ENCODE peak calls at places on chromosome 16, in ten cellular contexts. X is CD8-positive, alpha-beta T cell; A is IMR-90; R is AG10803; P is mesothelial cell of epicardium; U is heart right ventricle; H is HL-60; E is lower leg skin; S is GM12865; C is cardiac muscle cell. N is an unnamed sample.

GRCh38 chr16:15950167-15950854 is 895 bp downstream of the ABCC1 start:
- DNase-seq in X (peak), A (peak), R (peak), P (no peak), U (no peak), H (no peak), E (no peak), S (peak), C (peak), N (peak)

GRCh38 chr16:58366247-58367031 is 25.8 kb upstream of the GINS3 start:
- DNase-seq in X (no peak), A (peak), R (peak), P (no peak), U (no peak), H (no peak), E (no peak), S (no peak), C (peak), N (no peak)

GRCh38 chr16:2008009-2008526 is 1.6 kb downstream of the ZNF598 start:
- DNase-seq in X (no peak), A (peak), R (peak), P (no peak), U (no peak), H (peak), E (peak), S (peak), C (peak), N (no peak)

GRCh38 chr16:53816211-53816610 is 112.3 kb downstream of the FTO start:
- DNase-seq in X (no peak), A (no peak), R (peak), P (no peak), U (no peak), H (no peak), E (no peak), S (no peak), C (peak), N (no peak)

GRCh38 chr16:4381072-4381934 is 9.7 kb downstream of the VASN start:
- DNase-seq in X (no peak), A (no peak), R (no peak), P (no peak), U (no peak), H (no peak), E (no peak), S (no peak), C (no peak), N (no peak)

GRCh38 chr16:89949121-89949742 is 677 bp downstream of the DEF8 start:
- DNase-seq in X (no peak), A (no peak), R (no peak), P (no peak), U (no peak), H (no peak), E (no peak), S (no peak), C (no peak), N (no peak)

GRCh38 chr16:29900102-29900887 is at the start of gene ASPHD1:
- DNase-seq in X (no peak), A (peak), R (peak), P (no peak), U (peak), H (peak), E (peak), S (peak), C (peak), N (peak)

GRCh38 chr16:66947302-66948033 is 12.2 kb downstream of the CES2 start:
- DNase-seq in X (peak), A (peak), R (peak), P (no peak), U (peak), H (peak), E (peak), S (peak), C (peak), N (peak)

GRCh38 chr16:59370717-59371116 is 636.6 kb upstream of the GOT2 start:
- DNase-seq in X (no peak), A (no peak), R (no peak), P (no peak), U (no peak), H (no peak), E (no peak), S (no peak), C (no peak), N (no peak)

GRCh38 chr16:66344533-66345145 is 21.9 kb upstream of the CDH5 start:
- DNase-seq in X (no peak), A (peak), R (peak), P (no peak), U (peak), H (no peak), E (no peak), S (peak), C (peak), N (peak)

GRCh38 chr16:74774223-74775139 is at the start of gene FA2H:
- DNase-seq in X (peak), A (peak), R (no peak), P (peak), U (peak), H (peak), E (peak), S (peak), C (peak), N (peak)

GRCh38 chr16:1732071-1732470 is 26.1 kb downstream of the MAPK8IP3 start:
- DNase-seq in X (no peak), A (no peak), R (no peak), P (no peak), U (no peak), H (no peak), E (no peak), S (no peak), C (no peak), N (no peak)

GRCh38 chr16:65876200-65876498 is 490.3 kb upstream of the CDH5 start:
- DNase-seq in X (no peak), A (peak), R (peak), P (no peak), U (no peak), H (no peak), E (no peak), S (no peak), C (no peak), N (no peak)

GRCh38 chr16:31400191-31400590 is 7.1 kb downstream of the ITGAD start:
- DNase-seq in X (no peak), A (no peak), R (no peak), P (no peak), U (no peak), H (peak), E (no peak), S (no peak), C (no peak), N (no peak)

GRCh38 chr16:88401604-88402246 is 19.0 kb downstream of the ZNF469 start:
- DNase-seq in X (no peak), A (no peak), R (no peak), P (no peak), U (no peak), H (no peak), E (no peak), S (no peak), C (no peak), N (no peak)

GRCh38 chr16:88402551-88402950 is 19.8 kb downstream of the ZNF469 start:
- DNase-seq in X (no peak), A (no peak), R (no peak), P (no peak), U (no peak), H (no peak), E (no peak), S (no peak), C (no peak), N (no peak)

GRCh38 chr16:88404769-88405168 is 22.0 kb downstream of the ZNF469 start:
- DNase-seq in X (no peak), A (no peak), R (no peak), P (no peak), U (no peak), H (no peak), E (no peak), S (no peak), C (no peak), N (no peak)

GRCh38 chr16:88405325-88406060 is 22.7 kb downstream of the ZNF469 start:
- DNase-seq in X (no peak), A (peak), R (peak), P (no peak), U (peak), H (no peak), E (no peak), S (no peak), C (peak), N (no peak)

GRCh38 chr16:88403794-88404581 is 21.2 kb downstream of the ZNF469 start:
- DNase-seq in X (no peak), A (peak), R (no peak), P (no peak), U (no peak), H (no peak), E (no peak), S (no peak), C (no peak), N (no peak)
- TF ChIP-seq CTCF in X (no peak), A (no peak), R (no peak), P (no peak), U (no peak), H (no peak), E (no peak), S (no peak), C (no peak), N (no peak)

GRCh38 chr16:23013484-23013883 is 135.8 kb downstream of the USP31 start:
- DNase-seq in X (no peak), A (peak), R (no peak), P (no peak), U (no peak), H (no peak), E (no peak), S (peak), C (no peak), N (no peak)
- TF ChIP-seq CTCF in X (no peak), A (no peak), R (peak), P (no peak), U (no peak), H (no peak), E (no peak), S (peak), C (no peak), N (no peak)

GRCh38 chr16:35516551-35516950 is 2057.1 kb downstream of the TP53TG3F start:
- DNase-seq in X (no peak), A (no peak), R (no peak), P (no peak), U (no peak), H (no peak), E (no peak), S (no peak), C (no peak), N (no peak)

GRCh38 chr16:35516971-35517370 is 2057.6 kb downstream of the TP53TG3F start:
- DNase-seq in X (no peak), A (no peak), R (no peak), P (no peak), U (no peak), H (no peak), E (no peak), S (no peak), C (no peak), N (no peak)
- TF ChIP-seq CTCF in X (no peak), A (no peak), R (no peak), P (no peak), U (no peak), H (no peak), E (no peak), S (no peak), C (no peak), N (no peak)

DNA sequence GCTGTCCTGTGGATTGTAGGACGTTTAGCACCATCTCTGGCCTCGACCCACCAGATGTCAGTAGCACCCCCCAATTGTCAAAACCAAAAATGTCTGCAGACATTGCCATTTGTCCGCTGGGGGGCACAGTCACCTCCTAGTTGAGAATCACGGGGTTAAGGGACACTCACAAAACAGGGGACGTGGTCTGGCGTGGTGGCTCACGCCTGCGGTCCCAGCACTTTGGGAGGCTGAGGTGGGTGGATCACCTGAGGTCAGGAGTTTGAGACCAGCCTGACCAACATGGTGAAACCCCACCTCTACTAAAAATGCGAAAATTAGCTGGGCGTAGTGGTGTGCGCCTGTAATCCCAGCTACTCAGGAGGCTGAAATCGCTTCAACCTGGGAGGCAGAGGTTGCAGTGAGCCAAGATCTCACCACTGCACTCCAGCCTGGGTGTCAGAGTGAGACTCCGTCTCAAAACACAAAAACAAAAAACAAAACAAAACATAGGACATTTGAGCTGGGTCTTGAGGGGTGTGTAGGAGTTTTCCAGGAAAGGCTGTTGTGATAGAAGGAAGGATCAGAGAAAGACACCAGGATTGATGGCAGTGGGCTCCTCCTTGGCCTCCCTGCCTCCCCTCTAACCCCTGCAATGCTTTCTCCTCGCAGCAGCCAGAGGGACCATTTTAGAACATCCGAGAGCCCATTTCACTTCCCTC is 171.8 kb upstream of the GSE1 start:
- DNase-seq in X (no peak), A (no peak), R (no peak), P (no peak), U (no peak), H (no peak), E (no peak), S (peak), C (no peak), N (no peak)
- TF ChIP-seq CTCF in X (no peak), A (no peak), R (no peak), P (no peak), U (no peak), H (no peak), E (no peak), S (no peak), C (no peak), N (peak)

GRCh38 chr16:28280881-28281836 is 11.2 kb upstream of the SBK1 start:
- DNase-seq in X (no peak), A (no peak), R (no peak), P (no peak), U (no peak), H (no peak), E (no peak), S (no peak), C (no peak), N (no peak)
- TF ChIP-seq CTCF in X (no peak), A (no peak), R (no peak), P (no peak), U (no peak), H (no peak), E (no peak), S (no peak), C (no peak), N (no peak)

GRCh38 chr16:88924834-88925539 is 52.0 kb downstream of the CBFA2T3 start:
- DNase-seq in X (no peak), A (peak), R (peak), P (no peak), U (no peak), H (no peak), E (no peak), S (peak), C (peak), N (peak)
- TF ChIP-seq CTCF in X (no peak), A (peak), R (peak), P (no peak), U (peak), H (no peak), E (no peak), S (peak), C (peak), N (peak)

GRCh38 chr16:10808850-10809249 is 9.7 kb downstream of the TVP23A start:
- DNase-seq in X (no peak), A (no peak), R (no peak), P (no peak), U (no peak), H (no peak), E (no peak), S (no peak), C (no peak), N (no peak)

GRCh38 chr16:10808218-10808617 is 10.4 kb downstream of the TVP23A start:
- DNase-seq in X (no peak), A (no peak), R (no peak), P (no peak), U (no peak), H (no peak), E (no peak), S (peak), C (no peak), N (no peak)

GRCh38 chr16:10809706-10810105 is 8.9 kb downstream of the TVP23A start:
- DNase-seq in X (no peak), A (no peak), R (no peak), P (no peak), U (no peak), H (no peak), E (no peak), S (no peak), C (no peak), N (no peak)

GRCh38 chr16:10813123-10813455 is 5.5 kb downstream of the TVP23A start:
- DNase-seq in X (no peak), A (no peak), R (no peak), P (no peak), U (no peak), H (no peak), E (no peak), S (no peak), C (no peak), N (no peak)

DNA sequence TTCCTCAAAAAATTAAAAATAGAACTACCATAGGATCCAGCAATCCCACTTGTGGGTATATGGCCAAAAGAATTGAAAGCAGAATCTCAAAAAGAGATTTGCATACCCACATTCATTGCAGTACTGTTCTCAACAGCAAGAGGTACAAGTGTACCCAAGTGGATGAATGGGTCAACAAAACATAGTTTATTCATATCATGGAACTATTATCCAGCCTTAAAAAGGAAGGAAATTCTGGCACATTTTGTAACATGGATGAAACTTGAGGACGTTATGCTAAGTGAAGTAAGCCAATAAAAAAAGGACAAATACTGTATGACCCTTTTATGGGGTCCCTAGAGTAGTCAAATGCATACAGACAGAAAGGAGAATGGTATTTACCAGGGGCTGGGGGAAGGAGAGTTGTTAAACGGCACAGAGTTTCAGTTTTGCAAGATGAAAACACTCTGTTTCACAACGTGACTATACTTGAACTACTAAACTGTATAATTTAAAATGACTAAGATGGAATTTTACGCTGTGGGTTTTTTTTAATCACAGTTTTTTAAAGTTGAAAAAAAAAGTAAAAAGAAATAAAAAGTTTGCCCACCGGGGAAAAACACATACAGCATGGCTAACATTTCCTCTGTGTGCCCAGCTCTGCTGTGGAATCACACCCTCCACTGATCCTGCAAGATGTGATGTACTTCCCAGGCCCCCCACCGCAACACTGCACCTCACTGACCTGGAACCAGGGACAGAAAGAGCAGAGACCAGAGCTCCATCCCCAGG is 6.1 kb downstream of the TVP23A start:
- DNase-seq in X (no peak), A (no peak), R (no peak), P (no peak), U (no peak), H (no peak), E (no peak), S (peak), C (no peak), N (peak)
- TF ChIP-seq CTCF in X (no peak), A (no peak), R (no peak), P (peak), U (no peak), H (no peak), E (no peak), S (peak), C (no peak), N (no peak)